ENCODE peak calls at places on chromosomes 3 and 15, in ten cellular contexts. D is sigmoid colon, Q is esophagus squamous epithelium, A is left ventricle myocardium inferior, U is pancreas, L is mucosa of descending colon, M is breast epithelium, O is endothelial cell of umbilical vein, G is lower lobe of right lung, V is OCI-LY7. C is an unnamed sample.
A peak's percentile ranks its signal among the peaks of the same experiment; 100 is the strongest.

GRCh38 chr15:48109856-48110531 is 10.8 kb upstream of the SLC24A5 start:
- DNase-seq in D (no peak), Q (no peak), A (no peak), U (no peak), L (no peak), M (no peak), O (no peak), G (no peak), V (no peak), C (no peak)

GRCh38 chr15:62940359-62940754 is 102.2 kb upstream of the TPM1 start:
- DNase-seq in D (no peak), Q (no peak), A (no peak), U (no peak), L (no peak), M (peak; percentile 9), O (no peak), G (no peak), V (no peak), C (no peak)

GRCh38 chr3:141242035-141242721 is 10.6 kb downstream of the PXYLP1 start:
- DNase-seq in D (no peak), Q (no peak), A (no peak), U (no peak), L (no peak), M (no peak), O (no peak), G (no peak), V (no peak), C (peak; percentile 39)

GRCh38 chr3:42148982-42149432 is 57.9 kb downstream of the TRAK1 start:
- DNase-seq in D (peak; percentile 87), Q (no peak), A (peak; percentile 73), U (no peak), L (no peak), M (peak; percentile 33), O (peak; percentile 50), G (peak; percentile 53), V (no peak), C (no peak)

GRCh38 chr3:62732183-62732904 is 142.9 kb downstream of the CADPS start:
- DNase-seq in D (no peak), Q (no peak), A (no peak), U (no peak), L (no peak), M (no peak), O (no peak), G (no peak), V (peak; percentile 17), C (no peak)

GRCh38 chr3:115239717-115240116 is 92.6 kb upstream of the ZBTB20 start:
- DNase-seq in D (peak; percentile 60), Q (no peak), A (peak; percentile 25), U (no peak), L (no peak), M (no peak), O (peak; percentile 99), G (no peak), V (no peak), C (peak; percentile 21)

GRCh38 chr15:83292317-83292716 is 7.9 kb upstream of the BNC1 start:
- DNase-seq in D (no peak), Q (no peak), A (no peak), U (no peak), L (no peak), M (no peak), O (no peak), G (no peak), V (no peak), C (no peak)

GRCh38 chr3:50371133-50371670 is 11.9 kb upstream of the TMEM115 start:
- DNase-seq in D (no peak), Q (no peak), A (no peak), U (no peak), L (no peak), M (no peak), O (no peak), G (no peak), V (no peak), C (no peak)

GRCh38 chr3:186382217-186382885 is 20.3 kb upstream of the DGKG start:
- DNase-seq in D (no peak), Q (no peak), A (no peak), U (no peak), L (no peak), M (no peak), O (no peak), G (no peak), V (no peak), C (no peak)
- H3K9me3 ChIP-seq in D (no peaks in the 10 kb centered on the region), Q (no peaks in the 10 kb centered on the region), A (no peaks in the 10 kb centered on the region), U (no peaks in the 10 kb centered on the region), L (no peaks in the 10 kb centered on the region), M (no peaks in the 10 kb centered on the region), O (no peaks in the 10 kb centered on the region), G (no peaks in the 10 kb centered on the region), V (no peaks in the 10 kb centered on the region), C (no peaks in the 10 kb centered on the region)

GRCh38 chr15:43206054-43206453 is 14.8 kb downstream of the EPB42 start:
- DNase-seq in D (no peak), Q (no peak), A (no peak), U (no peak), L (no peak), M (no peak), O (no peak), G (no peak), V (no peak), C (no peak)

GRCh38 chr15:43210172-43210745 is 10.6 kb downstream of the EPB42 start:
- DNase-seq in D (no peak), Q (no peak), A (no peak), U (no peak), L (no peak), M (no peak), O (no peak), G (no peak), V (no peak), C (no peak)

GRCh38 chr15:43209059-43209824 is 11.6 kb downstream of the EPB42 start:
- DNase-seq in D (no peak), Q (no peak), A (no peak), U (no peak), L (no peak), M (no peak), O (no peak), G (no peak), V (no peak), C (no peak)

GRCh38 chr15:43207024-43207423 is 13.8 kb downstream of the EPB42 start:
- DNase-seq in D (no peak), Q (no peak), A (no peak), U (no peak), L (no peak), M (no peak), O (no peak), G (no peak), V (no peak), C (no peak)

DNA sequence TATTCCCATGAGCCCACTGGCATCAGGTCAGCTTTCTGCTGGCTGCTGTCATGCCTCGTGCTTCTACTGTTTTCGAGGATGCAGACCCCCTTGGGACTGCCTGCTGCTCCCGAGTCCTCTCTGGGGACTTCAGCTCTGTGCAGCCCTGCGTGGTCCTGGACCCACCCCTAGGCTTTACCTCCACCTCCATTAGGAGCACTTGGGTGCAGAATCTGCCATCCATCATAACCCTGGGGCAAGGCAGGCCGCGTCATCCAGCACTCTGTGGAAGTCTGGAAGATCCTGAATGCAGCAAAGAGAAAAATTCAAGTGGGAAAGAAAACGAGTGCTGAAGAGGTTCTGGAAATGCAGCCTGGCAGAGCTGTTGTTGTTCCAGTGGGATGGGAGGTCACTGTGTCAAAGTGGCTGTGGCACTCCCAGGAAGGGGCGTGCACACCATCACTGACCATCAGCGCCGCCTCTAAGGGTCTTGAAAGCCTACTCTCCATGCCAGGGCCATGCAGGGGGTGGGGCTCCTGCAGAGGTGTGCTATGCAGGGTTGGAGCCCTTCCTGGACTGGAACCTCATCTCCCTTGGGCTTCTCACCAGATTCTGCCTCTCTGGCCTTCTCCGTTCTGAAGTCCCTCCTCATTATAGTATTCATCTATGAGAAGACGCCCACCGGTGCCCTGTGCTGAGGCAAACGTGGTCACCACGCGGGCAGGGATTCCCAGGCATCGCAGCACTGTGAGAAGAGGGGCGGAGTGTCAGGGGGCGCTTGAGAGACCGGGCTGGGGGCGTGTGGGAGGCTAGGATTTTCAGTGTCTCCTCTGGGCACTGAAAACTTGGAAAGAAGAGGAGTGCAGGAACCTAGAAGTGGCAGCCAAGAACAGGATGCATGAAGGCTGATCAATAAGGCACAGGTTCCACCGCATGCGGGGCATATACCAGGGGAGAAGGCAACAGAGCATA is 12.5 kb downstream of the EPB42 start:
- DNase-seq in D (no peak), Q (no peak), A (no peak), U (no peak), L (no peak), M (no peak), O (no peak), G (no peak), V (no peak), C (no peak)
- H3K4me3 ChIP-seq in D (no peak overlapping the region), Q (no peak overlapping the region), A (no peak overlapping the region), U (no peak overlapping the region), L (no peak overlapping the region), M (no peak overlapping the region), O (no peak overlapping the region), G (no peak overlapping the region), V (no peak overlapping the region), C (no peak overlapping the region)

GRCh38 chr15:95946946-95947345 is 383.6 kb upstream of the NR2F2 start:
- DNase-seq in D (no peak), Q (no peak), A (no peak), U (no peak), L (no peak), M (no peak), O (no peak), G (no peak), V (no peak), C (no peak)
- H3K9me3 ChIP-seq in D (no peaks in the 10 kb centered on the region), Q (no peaks in the 10 kb centered on the region), A (peaks cover 4% of the 10 kb centered on the region), U (no peaks in the 10 kb centered on the region), L (no peaks in the 10 kb centered on the region), M (no peaks in the 10 kb centered on the region), O (no peaks in the 10 kb centered on the region), G (no peaks in the 10 kb centered on the region), V (no peaks in the 10 kb centered on the region), C (peaks cover 1% of the 10 kb centered on the region)

GRCh38 chr3:190119734-190120133 is 963 bp downstream of the P3H2 start:
- DNase-seq in D (no peak), Q (no peak), A (no peak), U (no peak), L (no peak), M (no peak), O (no peak), G (no peak), V (no peak), C (no peak)

GRCh38 chr3:190122198-190122771 is 1.6 kb upstream of the P3H2 start:
- DNase-seq in D (no peak), Q (no peak), A (no peak), U (no peak), L (no peak), M (peak; percentile 34), O (no peak), G (no peak), V (no peak), C (no peak)

GRCh38 chr3:190124067-190124466 is 3.4 kb upstream of the P3H2 start:
- DNase-seq in D (no peak), Q (no peak), A (no peak), U (no peak), L (no peak), M (no peak), O (no peak), G (no peak), V (no peak), C (no peak)

GRCh38 chr3:190120161-190121060 is at the start of gene P3H2:
- DNase-seq in D (peak; percentile 94), Q (no peak), A (peak; percentile 80), U (peak; percentile 90), L (peak; percentile 83), M (peak; percentile 79), O (peak; percentile 93), G (peak; percentile 88), V (no peak), C (peak; percentile 73)

DNA sequence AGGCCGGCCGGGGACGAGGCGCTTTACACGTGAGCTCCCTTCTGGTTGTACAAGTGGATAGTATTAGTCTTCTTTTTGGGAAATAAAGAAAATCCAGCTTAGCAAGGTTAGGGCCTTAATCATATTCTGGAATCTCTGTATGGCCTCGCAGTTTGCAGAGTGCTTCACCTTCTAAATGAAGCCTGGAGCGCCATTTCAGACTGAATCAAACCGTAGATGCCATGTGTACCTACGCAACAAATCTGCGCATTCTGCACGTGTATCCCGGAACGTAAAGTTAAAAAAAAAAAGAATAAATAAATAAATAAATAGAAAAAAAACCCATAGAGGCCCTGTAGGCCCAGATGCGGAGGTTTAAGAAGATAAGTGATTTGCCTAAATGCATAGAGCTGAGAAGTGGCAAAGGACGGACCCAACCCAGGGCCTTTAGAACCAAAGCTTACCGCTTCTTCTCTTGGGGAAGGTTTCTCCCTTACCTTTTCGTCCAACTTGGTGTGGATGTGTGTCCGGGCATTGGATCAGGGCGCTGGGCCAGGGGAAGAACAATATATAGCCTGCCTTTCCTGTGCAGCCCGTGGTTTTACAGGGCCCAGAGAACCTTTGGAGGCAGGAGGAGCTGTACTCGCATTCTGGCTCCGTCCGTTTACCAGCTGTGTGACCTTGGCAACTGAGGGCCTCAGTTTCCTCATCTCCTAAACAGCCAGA is 516 bp upstream of the P3H2 start:
- DNase-seq in D (peak; percentile 67), Q (no peak), A (no peak), U (no peak), L (no peak), M (no peak), O (no peak), G (no peak), V (no peak), C (no peak)
- H3K4me3 ChIP-seq in D (peak overlapping the region; percentile 87), Q (peak overlapping the region; percentile 68), A (peak overlapping the region; percentile 89), U (peak overlapping the region; percentile 68), L (no peak overlapping the region), M (peak overlapping the region; percentile 66), O (no peak overlapping the region), G (peak overlapping the region; percentile 69), V (no peak overlapping the region), C (peak overlapping the region; percentile 56)